ENCODE peak calls at places on chromosomes 11 and 22, in ten cellular contexts. O is A549, X is esophagus squamous epithelium, A is esophagus muscularis mucosa, L is uterus, M is tibial nerve, I is Peyer's patch, E is prostate gland, P is spleen, V is right lobe of liver. C is an unnamed sample.

GRCh38 chr11:45110562-45110961 is 35.9 kb upstream of the PRDM11 start:
- DNase-seq in O (peak), X (no peak), A (peak), L (peak), M (peak), I (no peak), E (peak), P (no peak), V (no peak), C (peak)

GRCh38 chr22:23820748-23821211 is 18.0 kb downstream of the DERL3 start:
- DNase-seq in O (no peak), X (no peak), A (no peak), L (no peak), M (no peak), I (peak), E (no peak), P (peak), V (peak), C (peak)

GRCh38 chr11:93686812-93687211 is 25.3 kb downstream of the CEP295 start:
- DNase-seq in O (no peak), X (no peak), A (no peak), L (no peak), M (no peak), I (no peak), E (no peak), P (no peak), V (no peak), C (no peak)

GRCh38 chr11:126282361-126282741 is 542 bp upstream of the TIRAP start:
- DNase-seq in O (no peak), X (no peak), A (no peak), L (peak), M (peak), I (peak), E (peak), P (peak), V (peak), C (peak)

GRCh38 chr11:110710520-110711381 is 1.5 kb downstream of the ARHGAP20 start:
- DNase-seq in O (no peak), X (no peak), A (no peak), L (peak), M (peak), I (peak), E (peak), P (peak), V (peak), C (peak)

GRCh38 chr11:111540114-111540920 is at the start of gene LAYN:
- DNase-seq in O (no peak), X (no peak), A (no peak), L (peak), M (no peak), I (peak), E (peak), P (peak), V (no peak), C (peak)

GRCh38 chr11:1305558-1306056 is 3.8 kb downstream of the TOLLIP start:
- DNase-seq in O (no peak), X (no peak), A (no peak), L (no peak), M (no peak), I (peak), E (no peak), P (peak), V (peak), C (no peak)

GRCh38 chr22:25637032-25637431 is 72.6 kb downstream of the GRK3 start:
- DNase-seq in O (no peak), X (no peak), A (no peak), L (no peak), M (no peak), I (no peak), E (no peak), P (no peak), V (no peak), C (no peak)

GRCh38 chr11:39668640-39669039 is 1790.8 kb downstream of the LRRC4C start:
- DNase-seq in O (no peak), X (no peak), A (no peak), L (no peak), M (no peak), I (no peak), E (no peak), P (no peak), V (no peak), C (no peak)

GRCh38 chr22:46070215-46070721 is 80.1 kb upstream of the PPARA start:
- DNase-seq in O (peak), X (no peak), A (no peak), L (peak), M (peak), I (no peak), E (no peak), P (peak), V (peak), C (peak)

GRCh38 chr22:27880778-27881394 is 38.2 kb downstream of the PITPNB start:
- DNase-seq in O (peak), X (no peak), A (no peak), L (no peak), M (peak), I (no peak), E (peak), P (no peak), V (no peak), C (peak)

GRCh38 chr22:40753114-40753513 is 66.0 kb downstream of the SLC25A17 start:
- DNase-seq in O (no peak), X (no peak), A (no peak), L (no peak), M (no peak), I (no peak), E (no peak), P (no peak), V (no peak), C (no peak)

GRCh38 chr11:39541945-39542351 is 1917.5 kb downstream of the LRRC4C start:
- DNase-seq in O (no peak), X (no peak), A (no peak), L (no peak), M (no peak), I (no peak), E (no peak), P (no peak), V (no peak), C (no peak)

GRCh38 chr22:41672780-41673509 is 15.7 kb downstream of the SNU13 start:
- DNase-seq in O (peak), X (no peak), A (no peak), L (no peak), M (no peak), I (no peak), E (no peak), P (no peak), V (no peak), C (no peak)

GRCh38 chr22:25853902-25854301 is 111.9 kb downstream of the MYO18B start:
- DNase-seq in O (peak), X (no peak), A (no peak), L (no peak), M (no peak), I (no peak), E (no peak), P (no peak), V (no peak), C (no peak)

GRCh38 chr11:92152245-92152644 is 72.4 kb upstream of the FAT3 start:
- DNase-seq in O (peak), X (no peak), A (no peak), L (no peak), M (no peak), I (no peak), E (no peak), P (no peak), V (no peak), C (no peak)

GRCh38 chr11:114085965-114086364 is 26.5 kb downstream of the ZBTB16 start:
- DNase-seq in O (no peak), X (no peak), A (no peak), L (no peak), M (no peak), I (no peak), E (no peak), P (no peak), V (peak), C (peak)

GRCh38 chr22:18965526-18966421 is 29.7 kb upstream of the PRODH start:
- DNase-seq in O (no peak), X (no peak), A (no peak), L (no peak), M (no peak), I (no peak), E (no peak), P (no peak), V (peak), C (no peak)

GRCh38 chr11:58914821-58915543 is 24.3 kb upstream of the GLYATL1 start:
- DNase-seq in O (no peak), X (no peak), A (peak), L (no peak), M (no peak), I (no peak), E (no peak), P (no peak), V (no peak), C (no peak)

GRCh38 chr11:31763296-31763695 is 47.8 kb downstream of the PAX6 start:
- DNase-seq in O (no peak), X (no peak), A (no peak), L (no peak), M (no peak), I (no peak), E (no peak), P (no peak), V (no peak), C (no peak)

GRCh38 chr22:29307658-29308147 is 1.3 kb downstream of the GAS2L1 start:
- DNase-seq in O (no peak), X (no peak), A (no peak), L (no peak), M (no peak), I (no peak), E (no peak), P (no peak), V (no peak), C (no peak)

GRCh38 chr11:127003260-127003981 is 2.9 kb upstream of the KIRREL3 start:
- DNase-seq in O (peak), X (no peak), A (no peak), L (no peak), M (no peak), I (no peak), E (no peak), P (no peak), V (peak), C (no peak)

GRCh38 chr11:8735094-8735493 is 52.5 kb downstream of the RPL27A start:
- DNase-seq in O (no peak), X (no peak), A (no peak), L (no peak), M (no peak), I (no peak), E (no peak), P (no peak), V (no peak), C (peak)

GRCh38 chr11:35619754-35620640 is 1.7 kb downstream of the FJX1 start:
- DNase-seq in O (peak), X (no peak), A (no peak), L (no peak), M (no peak), I (no peak), E (no peak), P (no peak), V (no peak), C (peak)

GRCh38 chr22:42937164-42937854 is 77.6 kb downstream of the PACSIN2 start:
- DNase-seq in O (peak), X (no peak), A (no peak), L (peak), M (no peak), I (peak), E (no peak), P (peak), V (no peak), C (peak)

GRCh38 chr22:32644252-32645100 is 157.0 kb upstream of the TIMP3 start:
- DNase-seq in O (no peak), X (no peak), A (no peak), L (peak), M (no peak), I (peak), E (peak), P (peak), V (peak), C (peak)

GRCh38 chr22:49373289-49373666 is 454.4 kb downstream of the BRD1 start:
- DNase-seq in O (no peak), X (no peak), A (no peak), L (no peak), M (no peak), I (no peak), E (no peak), P (peak), V (no peak), C (no peak)

GRCh38 chr22:40819741-40820140 is 595 bp upstream of the SLC25A17 start:
- DNase-seq in O (no peak), X (no peak), A (no peak), L (no peak), M (no peak), I (no peak), E (no peak), P (no peak), V (no peak), C (no peak)

GRCh38 chr11:45879803-45880685 is 5.4 kb upstream of the MAPK8IP1 start:
- DNase-seq in O (peak), X (no peak), A (no peak), L (peak), M (no peak), I (no peak), E (no peak), P (no peak), V (no peak), C (no peak)

GRCh38 chr11:6747097-6747662 is 24.6 kb downstream of the OR2AG2 start:
- DNase-seq in O (no peak), X (no peak), A (no peak), L (no peak), M (no peak), I (no peak), E (no peak), P (no peak), V (no peak), C (no peak)

GRCh38 chr11:128627666-128628342 is 40.4 kb upstream of the ETS1 start:
- DNase-seq in O (no peak), X (no peak), A (peak), L (no peak), M (no peak), I (no peak), E (no peak), P (no peak), V (no peak), C (no peak)

GRCh38 chr11:72085836-72086475 is 5.3 kb downstream of the LRRC51 start:
- DNase-seq in O (no peak), X (no peak), A (no peak), L (no peak), M (no peak), I (no peak), E (no peak), P (no peak), V (no peak), C (no peak)

GRCh38 chr11:27381238-27381666 is 18.2 kb upstream of the CCDC34 start:
- DNase-seq in O (peak), X (no peak), A (no peak), L (no peak), M (no peak), I (no peak), E (no peak), P (no peak), V (peak), C (no peak)

GRCh38 chr11:63445720-63446119 is 45.2 kb downstream of the PLAAT5 start:
- DNase-seq in O (no peak), X (no peak), A (no peak), L (no peak), M (no peak), I (no peak), E (no peak), P (no peak), V (no peak), C (no peak)

GRCh38 chr11:28231475-28231874 is 123.3 kb downstream of the METTL15 start:
- DNase-seq in O (peak), X (no peak), A (no peak), L (no peak), M (no peak), I (no peak), E (no peak), P (no peak), V (no peak), C (no peak)

GRCh38 chr11:45606514-45607024 is 58.9 kb downstream of the CHST1 start:
- DNase-seq in O (no peak), X (no peak), A (no peak), L (no peak), M (no peak), I (no peak), E (no peak), P (no peak), V (no peak), C (no peak)

DNA sequence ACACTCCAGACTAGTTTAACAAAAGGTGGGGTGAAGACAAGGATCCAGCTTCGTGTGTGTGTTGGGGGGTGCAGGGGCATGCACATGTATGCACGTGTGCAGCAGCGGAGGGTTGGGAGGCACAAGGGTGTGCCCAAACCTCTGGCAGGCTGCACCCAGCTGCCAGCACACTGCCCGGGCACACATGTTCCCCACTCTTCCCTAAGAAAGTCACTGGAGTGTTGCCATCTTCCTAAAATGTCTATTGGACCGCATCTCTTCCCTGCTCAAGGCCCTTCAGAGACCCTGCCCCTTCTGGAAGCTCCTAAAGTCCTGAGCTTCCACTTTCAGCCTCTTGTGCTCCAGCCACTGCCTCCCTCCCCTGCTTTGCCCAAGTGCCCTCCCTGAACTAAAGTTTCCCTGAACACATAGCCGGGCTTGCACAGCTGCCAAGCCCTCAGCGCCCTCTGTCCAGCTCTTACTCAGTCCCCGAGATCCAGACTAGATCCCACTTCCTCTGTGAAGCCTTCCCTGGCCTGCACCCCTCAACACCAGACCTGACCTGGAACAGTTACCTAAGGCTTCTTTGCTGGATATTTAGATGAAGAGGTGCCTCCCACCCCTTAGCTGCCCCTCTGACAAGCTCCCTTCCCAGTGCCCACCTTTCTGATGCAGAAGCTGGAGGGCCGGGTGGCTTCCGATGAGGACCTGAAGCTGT is 6.0 kb downstream of the CFL1 start:
- DNase-seq in O (no peak), X (no peak), A (no peak), L (no peak), M (no peak), I (no peak), E (no peak), P (no peak), V (no peak), C (no peak)
- TF ChIP-seq POLR2A in O (no peak), X (no peak), A (no peak), L (no peak), M (no peak), I (no peak), E (no peak), P (no peak), V (no peak), C (no peak)

GRCh38 chr11:69459848-69460539 is 21.5 kb upstream of the LINC01488 start:
- DNase-seq in O (no peak), X (no peak), A (no peak), L (no peak), M (no peak), I (no peak), E (no peak), P (no peak), V (no peak), C (no peak)
- H3K27ac ChIP-seq in O (no peak), X (peak), A (no peak), L (no peak), M (no peak), I (no peak), E (no peak), P (no peak), V (no peak), C (no peak)

DNA sequence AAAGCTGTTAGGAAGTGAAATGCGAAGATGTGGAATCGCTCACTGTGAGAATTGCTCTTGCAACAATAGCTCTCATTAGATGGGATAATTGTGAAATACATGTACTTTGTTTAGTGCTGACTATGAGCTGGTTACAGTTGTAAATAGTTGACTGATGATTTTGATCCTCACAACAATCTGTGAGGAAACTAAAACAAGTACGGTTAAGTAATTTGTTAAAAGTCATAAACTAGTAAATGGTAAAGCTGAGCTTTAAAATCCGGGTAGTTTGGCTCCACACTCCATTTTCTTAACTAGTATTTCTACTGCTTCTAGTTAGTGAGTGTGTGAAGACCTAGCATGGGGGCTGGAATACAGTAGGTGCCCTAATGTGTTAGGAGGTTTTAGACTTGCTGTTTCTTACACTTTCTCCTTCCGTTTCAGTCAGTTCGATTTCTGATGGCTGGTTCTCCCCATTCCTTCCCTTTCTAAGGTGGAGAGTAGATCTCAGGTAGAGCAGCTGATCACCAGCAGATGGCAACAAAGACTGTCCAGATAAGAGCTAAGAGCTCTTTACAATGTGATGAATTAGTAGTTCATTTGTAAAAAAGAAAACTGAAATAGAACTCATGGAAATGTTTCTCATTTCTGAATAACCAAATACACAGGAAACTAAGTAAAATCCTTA is 16.3 kb upstream of the CYP2R1 start:
- DNase-seq in O (peak), X (no peak), A (no peak), L (no peak), M (peak), I (peak), E (peak), P (no peak), V (peak), C (peak)
- TF ChIP-seq POLR2A in O (no peak), X (no peak), A (no peak), L (no peak), M (no peak), I (no peak), E (no peak), P (no peak), V (no peak), C (no peak)

DNA sequence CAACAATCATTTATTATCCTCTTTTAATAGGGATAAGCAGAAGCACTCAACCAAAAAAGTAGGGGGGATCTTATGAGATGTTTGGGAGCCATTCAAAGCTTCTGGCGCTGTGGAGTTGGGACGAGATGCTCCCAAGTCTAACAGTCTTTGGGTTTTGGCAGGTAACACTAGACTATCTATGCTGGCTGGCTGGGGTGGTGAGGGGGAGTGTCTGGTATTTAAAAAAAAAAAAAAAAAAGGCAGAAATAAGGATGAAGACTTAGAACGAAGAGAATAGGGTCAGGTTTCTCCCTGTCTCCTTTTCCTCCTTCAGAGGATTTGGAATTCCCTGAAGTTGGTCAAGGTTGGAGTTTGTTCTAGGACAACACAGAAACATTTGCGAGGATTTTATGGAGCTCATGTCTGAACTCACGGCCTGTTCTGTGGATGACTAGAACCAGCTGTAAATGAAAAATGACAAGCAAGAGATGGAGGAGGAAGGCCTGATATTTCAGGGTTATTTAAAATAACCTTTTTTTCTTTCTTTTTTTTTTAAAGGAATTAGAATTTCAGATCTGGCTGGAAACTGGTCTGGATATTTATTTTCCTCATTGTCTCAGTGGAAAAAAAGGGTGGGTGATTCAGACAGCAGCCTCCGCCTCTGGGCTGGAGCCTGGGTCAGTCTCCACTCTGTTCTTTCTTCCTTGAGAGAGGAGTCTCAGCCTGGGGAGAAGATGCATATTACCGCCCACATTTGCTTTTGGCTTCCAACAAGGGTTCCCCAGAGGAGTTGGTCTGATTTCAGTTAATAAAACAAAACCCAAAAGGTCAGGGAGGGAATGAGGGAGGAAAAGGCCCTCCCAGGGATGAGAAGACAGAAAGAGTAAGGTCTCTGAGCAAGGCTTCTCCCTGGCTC is 80.0 kb downstream of the USP35 start:
- DNase-seq in O (no peak), X (no peak), A (no peak), L (peak), M (peak), I (no peak), E (no peak), P (no peak), V (no peak), C (no peak)
- H3K27ac ChIP-seq in O (no peak), X (peak), A (peak), L (peak), M (peak), I (peak), E (no peak), P (peak), V (no peak), C (no peak)

GRCh38 chr11:68528630-68529029 is 68.1 kb downstream of the PPP6R3 start:
- DNase-seq in O (no peak), X (no peak), A (no peak), L (no peak), M (no peak), I (peak), E (peak), P (no peak), V (no peak), C (peak)
- TF ChIP-seq POLR2A in O (no peak), X (no peak), A (no peak), L (no peak), M (no peak), I (no peak), E (no peak), P (no peak), V (no peak), C (no peak)

GRCh38 chr11:30635401-30635989 is 49.3 kb upstream of the MPPED2 start:
- DNase-seq in O (no peak), X (no peak), A (no peak), L (no peak), M (no peak), I (no peak), E (no peak), P (no peak), V (no peak), C (peak)

GRCh38 chr11:30631148-30631547 is 45.0 kb upstream of the MPPED2 start:
- DNase-seq in O (no peak), X (no peak), A (no peak), L (no peak), M (no peak), I (no peak), E (no peak), P (no peak), V (no peak), C (no peak)
- H3K27ac ChIP-seq in O (no peak), X (no peak), A (no peak), L (no peak), M (no peak), I (no peak), E (no peak), P (no peak), V (no peak), C (no peak)